ENCODE peak calls at places on chromosome 21, in eight cellular contexts. R is GM23338, P is H1, Z is SK-N-SH, Y is HCT116, U is K562, D is HepG2, L is GM12878. N is an unnamed sample.

GRCh38 chr21:17463441-17463840 is 49.4 kb upstream of the CXADR start:
- DNase-seq in R (no peak), P (no peak), Z (no peak), Y (no peak), U (no peak), D (peak), L (no peak), N (no peak)

GRCh38 chr21:21137986-21138385 is 139.8 kb downstream of the NCAM2 start:
- DNase-seq in R (no peak), P (no peak), Z (no peak), Y (no peak), U (no peak), D (no peak), L (no peak), N (no peak)

GRCh38 chr21:28237661-28238060 is 755.0 kb downstream of the LTN1 start:
- DNase-seq in R (no peak), P (no peak), Z (no peak), Y (no peak), U (no peak), D (no peak), L (no peak), N (no peak)

GRCh38 chr21:29633766-29634165 is 306.0 kb downstream of the GRIK1 start:
- DNase-seq in R (no peak), P (no peak), Z (no peak), Y (no peak), U (no peak), D (no peak), L (no peak), N (no peak)

GRCh38 chr21:15682182-15682895 is 47.4 kb upstream of the USP25 start:
- DNase-seq in R (no peak), P (no peak), Z (no peak), Y (no peak), U (no peak), D (peak), L (no peak), N (peak)

GRCh38 chr21:9758141-9758540 is 763.2 kb upstream of the TPTE start:
- DNase-seq in R (no peak), P (no peak), Z (no peak), Y (no peak), U (no peak), D (no peak), L (no peak), N (no peak)

GRCh38 chr21:38409907-38410306 is 88.4 kb downstream of the ERG start:
- DNase-seq in R (no peak), P (no peak), Z (no peak), Y (no peak), U (no peak), D (no peak), L (no peak), N (no peak)

GRCh38 chr21:16423921-16424320 is 694.1 kb downstream of the USP25 start:
- DNase-seq in R (no peak), P (no peak), Z (no peak), Y (no peak), U (no peak), D (no peak), L (no peak), N (no peak)

GRCh38 chr21:36481639-36482038 is 1.7 kb upstream of the CLDN14 start:
- DNase-seq in R (no peak), P (no peak), Z (no peak), Y (no peak), U (no peak), D (peak), L (no peak), N (no peak)

GRCh38 chr21:39612233-39613028 is at the start of gene B3GALT5:
- DNase-seq in R (peak), P (peak), Z (peak), Y (peak), U (no peak), D (no peak), L (no peak), N (no peak)
- H2AFZ ChIP-seq in R (peak), P (no peak), Z (peak), Y (peak), U (no peak), D (no peak), L (no peak), N (no peak)

DNA sequence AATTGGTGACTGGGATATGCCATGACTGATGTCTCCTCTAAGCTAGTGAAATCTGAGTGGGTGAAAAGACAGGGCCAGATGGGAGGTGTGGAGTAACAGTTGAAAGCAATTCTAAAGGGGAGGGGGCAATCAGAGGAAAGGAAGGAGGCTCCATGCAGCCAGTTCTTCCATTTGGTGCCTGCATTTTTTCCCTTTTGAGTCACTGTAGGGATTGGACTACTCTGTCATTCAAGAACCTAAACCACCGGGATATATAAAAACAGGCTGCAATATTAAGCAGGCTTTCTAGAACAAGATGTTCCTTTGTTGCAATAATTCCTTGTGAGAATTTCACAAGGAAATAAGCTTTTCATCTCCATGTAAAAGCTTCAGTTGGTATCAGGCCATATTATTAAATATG is 18.3 kb downstream of the CLIC6 start:
- DNase-seq in R (no peak), P (no peak), Z (no peak), Y (no peak), U (no peak), D (no peak), L (no peak), N (no peak)
- TF ChIP-seq POLR2AphosphoS5 in R (no peak), P (no peak), Z (no peak), Y (no peak), U (no peak), D (no peak), L (no peak), N (no peak)

GRCh38 chr21:34941162-34941561 is 107.9 kb downstream of the RUNX1 start:
- DNase-seq in R (no peak), P (no peak), Z (no peak), Y (no peak), U (no peak), D (peak), L (no peak), N (no peak)
- H3K27ac ChIP-seq in R (no peak), P (no peak), Z (no peak), Y (no peak), U (no peak), D (no peak), L (no peak), N (no peak)

GRCh38 chr21:41834252-41834925 is 44.8 kb downstream of the PRDM15 start:
- DNase-seq in R (no peak), P (no peak), Z (no peak), Y (no peak), U (no peak), D (no peak), L (no peak), N (no peak)

GRCh38 chr21:41833138-41834115 is 45.7 kb downstream of the PRDM15 start:
- DNase-seq in R (no peak), P (no peak), Z (no peak), Y (no peak), U (no peak), D (no peak), L (peak), N (no peak)

GRCh38 chr21:41831453-41831831 is 47.7 kb downstream of the PRDM15 start:
- DNase-seq in R (no peak), P (no peak), Z (no peak), Y (no peak), U (no peak), D (no peak), L (no peak), N (no peak)

GRCh38 chr21:41830764-41831452 is 48.2 kb downstream of the PRDM15 start:
- DNase-seq in R (no peak), P (no peak), Z (no peak), Y (no peak), U (no peak), D (no peak), L (no peak), N (no peak)

GRCh38 chr21:41832230-41833137 is 46.7 kb downstream of the PRDM15 start:
- DNase-seq in R (no peak), P (no peak), Z (no peak), Y (no peak), U (no peak), D (no peak), L (no peak), N (no peak)
- H2AFZ ChIP-seq in R (no peak), P (no peak), Z (no peak), Y (no peak), U (no peak), D (no peak), L (no peak), N (no peak)

GRCh38 chr21:43363506-43364260 is 63.2 kb downstream of the SIK1 start:
- DNase-seq in R (no peak), P (no peak), Z (no peak), Y (no peak), U (no peak), D (no peak), L (no peak), N (no peak)
- TF ChIP-seq POLR2AphosphoS5 in R (no peak), P (no peak), Z (no peak), Y (no peak), U (no peak), D (no peak), L (no peak), N (no peak)

GRCh38 chr21:42227909-42228708 is 9.2 kb downstream of the ABCG1 start:
- DNase-seq in R (peak), P (no peak), Z (peak), Y (peak), U (peak), D (peak), L (peak), N (peak)
- H3K27ac ChIP-seq in R (no peak), P (no peak), Z (no peak), Y (no peak), U (no peak), D (no peak), L (peak), N (peak)

DNA sequence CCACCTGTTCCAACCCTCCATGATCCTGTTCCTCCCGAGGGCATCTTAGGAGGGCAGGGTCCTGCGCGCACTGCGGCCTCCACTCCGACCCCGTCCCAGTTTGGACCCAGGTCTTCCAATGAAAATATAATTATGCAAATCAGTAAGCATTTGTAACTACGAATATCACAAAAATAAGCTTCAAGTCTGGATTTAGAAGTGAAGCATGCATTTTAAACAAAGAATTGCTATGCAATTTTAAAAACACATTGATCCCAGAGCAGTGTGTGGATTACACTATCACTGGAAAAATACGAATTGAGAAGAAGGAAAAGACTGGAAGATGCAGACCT is 673 bp downstream of the PRMT2 start:
- DNase-seq in R (no peak), P (no peak), Z (no peak), Y (no peak), U (no peak), D (no peak), L (no peak), N (no peak)
- H2AFZ ChIP-seq in R (peak), P (peak), Z (peak), Y (no peak), U (peak), D (no peak), L (peak), N (peak)

N was measured in endothelial cell of umbilical vein.